ENCODE peak calls at places on chromosomes 5 and 9, in seven cellular contexts. C is stimulated activated naive CD8-positive, alpha-beta T cell treated with anti-CD3 and anti-CD28 coated beads, Interleukin-15, amount 100 ng/mL, for 72 hours; P is effector memory CD8-positive, alpha-beta T cell; S is right lobe of liver; M is upper lobe of right lung; H is gastrocnemius medialis; J is T-helper 17 cell. G is an unnamed sample.

GRCh38 chr5:111337688-111338087 is 113.5 kb downstream of the CAMK4 start:
- ATAC-seq in C (peak), P (no peak), S (no peak), M (no peak), H (no peak), J (no peak), G (no peak)

GRCh38 chr5:138975098-138975847 is 100.1 kb upstream of the LRRTM2 start:
- ATAC-seq in C (no peak), P (no peak), S (peak), M (peak), H (peak), J (no peak), G (peak)

GRCh38 chr5:50963647-50964584 is 297.5 kb downstream of the PARP8 start:
- ATAC-seq in C (no peak), P (no peak), S (peak), M (peak), H (no peak), J (no peak), G (no peak)

GRCh38 chr9:103997861-103998370 is 96.2 kb upstream of the SMC2 start:
- ATAC-seq in C (no peak), P (no peak), S (no peak), M (no peak), H (no peak), J (no peak), G (no peak)

GRCh38 chr5:107426209-107426608 is 244.5 kb downstream of the EFNA5 start:
- ATAC-seq in C (no peak), P (no peak), S (no peak), M (no peak), H (no peak), J (no peak), G (no peak)

GRCh38 chr5:87432460-87432859 is 19.7 kb upstream of the CCNH start:
- ATAC-seq in C (peak), P (no peak), S (no peak), M (no peak), H (no peak), J (peak), G (no peak)

GRCh38 chr9:135851748-135852147 is 55.6 kb downstream of the CAMSAP1 start:
- ATAC-seq in C (no peak), P (no peak), S (no peak), M (no peak), H (no peak), J (no peak), G (peak)

GRCh38 chr9:468766-469496 is 254.3 kb downstream of the DOCK8 start:
- ATAC-seq in C (no peak), P (no peak), S (peak), M (no peak), H (no peak), J (no peak), G (no peak)

GRCh38 chr5:2856206-2856605 is 104.7 kb upstream of the IRX2 start:
- ATAC-seq in C (no peak), P (no peak), S (no peak), M (no peak), H (no peak), J (no peak), G (no peak)

GRCh38 chr9:95055851-95056551 is 261.5 kb downstream of the FANCC start:
- ATAC-seq in C (no peak), P (no peak), S (peak), M (peak), H (peak), J (no peak), G (peak)

GRCh38 chr5:67147768-67148167 is 48.8 kb downstream of the CD180 start:
- ATAC-seq in C (no peak), P (no peak), S (no peak), M (no peak), H (no peak), J (no peak), G (no peak)

GRCh38 chr5:156497816-156498215 is 170.9 kb downstream of the SGCD start:
- ATAC-seq in C (no peak), P (no peak), S (no peak), M (no peak), H (peak), J (no peak), G (peak)

GRCh38 chr5:151678146-151678545 is 8.6 kb downstream of the SPARC start:
- ATAC-seq in C (no peak), P (no peak), S (peak), M (peak), H (peak), J (no peak), G (peak)

GRCh38 chr9:136305822-136306690 is 2.2 kb upstream of the CCDC187 start:
- ATAC-seq in C (peak), P (peak), S (peak), M (no peak), H (no peak), J (peak), G (no peak)

GRCh38 chr9:96398582-96399334 is 15.2 kb upstream of the SLC35D2 start:
- ATAC-seq in C (no peak), P (peak), S (peak), M (no peak), H (no peak), J (peak), G (no peak)

GRCh38 chr5:1961304-1961946 is 78.7 kb upstream of the IRX4 start:
- ATAC-seq in C (no peak), P (no peak), S (no peak), M (no peak), H (no peak), J (no peak), G (no peak)

GRCh38 chr9:114156311-114156657 is 947 bp downstream of the COL27A1 start:
- ATAC-seq in C (peak), P (peak), S (peak), M (peak), H (peak), J (peak), G (peak)

GRCh38 chr5:20128346-20128745 is 140.3 kb upstream of the CDH18 start:
- ATAC-seq in C (no peak), P (no peak), S (no peak), M (no peak), H (no peak), J (no peak), G (no peak)

GRCh38 chr5:78293856-78294249 is 645 bp downstream of the AP3B1 start:
- ATAC-seq in C (no peak), P (no peak), S (peak), M (no peak), H (peak), J (no peak), G (no peak)

GRCh38 chr5:113446358-113446927 is 11.7 kb upstream of the TSSK1B start:
- ATAC-seq in C (no peak), P (no peak), S (no peak), M (no peak), H (no peak), J (no peak), G (no peak)

GRCh38 chr9:98995059-98995665 is 51.5 kb downstream of the COL15A1 start:
- ATAC-seq in C (no peak), P (no peak), S (no peak), M (peak), H (no peak), J (no peak), G (no peak)

GRCh38 chr9:136900988-136901515 is 14.7 kb downstream of the TRAF2 start:
- ATAC-seq in C (no peak), P (no peak), S (peak), M (peak), H (no peak), J (no peak), G (peak)

GRCh38 chr9:16870606-16871357 is at the start of gene BNC2:
- ATAC-seq in C (peak), P (no peak), S (peak), M (peak), H (peak), J (no peak), G (peak)

GRCh38 chr5:158056426-158056825 is 197.5 kb upstream of the CLINT1 start:
- ATAC-seq in C (no peak), P (no peak), S (no peak), M (no peak), H (no peak), J (no peak), G (peak)

GRCh38 chr9:6692891-6693361 is 47.4 kb upstream of the GLDC start:
- ATAC-seq in C (no peak), P (no peak), S (no peak), M (no peak), H (no peak), J (no peak), G (no peak)